ENCODE peak calls at places on chromosomes 7 and 10, in six cellular contexts. N, X, M, U, C and W are unnamed samples.

GRCh38 chr7:34155225-34155908 is 250.0 kb downstream of the BMPER start:
- DNase-seq in N (peak), X (peak), M (peak), U (no peak), C (no peak), W (no peak)

GRCh38 chr7:53325061-53325460 is 289.6 kb downstream of the POM121L12 start:
- DNase-seq in N (peak), X (no peak), M (no peak), U (no peak), C (no peak), W (no peak)

GRCh38 chr7:26070290-26070689 is 81.7 kb upstream of the NFE2L3 start:
- DNase-seq in N (no peak), X (no peak), M (no peak), U (no peak), C (no peak), W (no peak)

GRCh38 chr10:28939352-28940157 is 262.2 kb downstream of the BAMBI start:
- DNase-seq in N (peak), X (peak), M (no peak), U (no peak), C (peak), W (no peak)

GRCh38 chr7:74475987-74476350 is 22.3 kb downstream of the GTF2IRD1 start:
- DNase-seq in N (no peak), X (no peak), M (no peak), U (no peak), C (no peak), W (no peak)

GRCh38 chr7:140640060-140640611 is 477 bp downstream of the DENND2A start:
- DNase-seq in N (peak), X (peak), M (no peak), U (peak), C (peak), W (no peak)

GRCh38 chr7:81256991-81257390 is 338.1 kb upstream of the SEMA3C start:
- DNase-seq in N (no peak), X (no peak), M (no peak), U (peak), C (no peak), W (no peak)

GRCh38 chr10:68121862-68122261 is 12.6 kb downstream of the MYPN start:
- DNase-seq in N (no peak), X (no peak), M (no peak), U (no peak), C (no peak), W (no peak)

GRCh38 chr7:34675749-34676374 is 17.8 kb downstream of the NPSR1 start:
- DNase-seq in N (peak), X (peak), M (no peak), U (peak), C (peak), W (no peak)

GRCh38 chr10:22630229-22631174 is 83.9 kb downstream of the PIP4K2A start:
- DNase-seq in N (peak), X (no peak), M (peak), U (no peak), C (no peak), W (no peak)

GRCh38 chr7:80907612-80908011 is 11.2 kb downstream of the SEMA3C start:
- DNase-seq in N (no peak), X (no peak), M (no peak), U (no peak), C (no peak), W (no peak)

GRCh38 chr7:96014617-96015016 is 242.3 kb downstream of the DYNC1I1 start:
- DNase-seq in N (no peak), X (no peak), M (no peak), U (no peak), C (no peak), W (no peak)

GRCh38 chr10:34049887-34050286 is 715.4 kb upstream of the NRP1 start:
- DNase-seq in N (peak), X (peak), M (peak), U (peak), C (no peak), W (no peak)

GRCh38 chr7:16417958-16418357 is 3.4 kb downstream of the CRPPA start:
- DNase-seq in N (no peak), X (no peak), M (no peak), U (no peak), C (no peak), W (no peak)

GRCh38 chr7:151754688-151755130 is 122.2 kb downstream of the PRKAG2 start:
- DNase-seq in N (no peak), X (no peak), M (no peak), U (no peak), C (no peak), W (no peak)

GRCh38 chr7:50209461-50210161 is 94.9 kb upstream of the IKZF1 start:
- DNase-seq in N (no peak), X (no peak), M (no peak), U (no peak), C (no peak), W (no peak)

GRCh38 chr10:4771554-4772201 is 54.3 kb upstream of the AKR1E2 start:
- DNase-seq in N (peak), X (no peak), M (peak), U (peak), C (no peak), W (no peak)

GRCh38 chr10:63520463-63521388 is 475 bp upstream of the REEP3 start:
- DNase-seq in N (peak), X (peak), M (peak), U (peak), C (peak), W (peak)

GRCh38 chr7:1289681-1290261 is 57.1 kb downstream of the UNCX start:
- DNase-seq in N (no peak), X (no peak), M (no peak), U (peak), C (peak), W (no peak)

GRCh38 chr7:18087031-18087686 is 59.5 kb upstream of the PRPS1L1 start:
- DNase-seq in N (peak), X (peak), M (peak), U (no peak), C (peak), W (no peak)

GRCh38 chr10:68301790-68302502 is 29.9 kb upstream of the HNRNPH3 start:
- DNase-seq in N (peak), X (peak), M (peak), U (peak), C (no peak), W (no peak)

GRCh38 chr7:139842414-139843210 is 13.5 kb downstream of the TBXAS1 start:
- DNase-seq in N (no peak), X (no peak), M (no peak), U (no peak), C (no peak), W (no peak)

GRCh38 chr10:91705948-91706670 is 73.2 kb upstream of the PPP1R3C start:
- DNase-seq in N (no peak), X (no peak), M (no peak), U (no peak), C (no peak), W (no peak)

GRCh38 chr7:90587766-90588165 is 8.4 kb upstream of the CDK14 start:
- DNase-seq in N (no peak), X (no peak), M (no peak), U (no peak), C (no peak), W (no peak)

GRCh38 chr7:133987582-133987981 is 139.6 kb upstream of the LRGUK start:
- DNase-seq in N (no peak), X (no peak), M (no peak), U (no peak), C (no peak), W (no peak)

GRCh38 chr10:101438881-101439391 is 85.0 kb downstream of the BTRC start:
- DNase-seq in N (no peak), X (no peak), M (no peak), U (peak), C (no peak), W (no peak)

GRCh38 chr10:122127943-122128342 is 139.0 kb downstream of the TACC2 start:
- DNase-seq in N (peak), X (peak), M (no peak), U (peak), C (no peak), W (no peak)

GRCh38 chr7:156466955-156467625 is 173.5 kb upstream of the RNF32 start:
- DNase-seq in N (no peak), X (no peak), M (no peak), U (no peak), C (no peak), W (no peak)

GRCh38 chr7:2804227-2804763 is 39.8 kb downstream of the GNA12 start:
- DNase-seq in N (no peak), X (peak), M (no peak), U (no peak), C (peak), W (no peak)

GRCh38 chr10:133127291-133128125 is 32.5 kb upstream of the KNDC1 start:
- DNase-seq in N (no peak), X (no peak), M (no peak), U (peak), C (peak), W (no peak)

GRCh38 chr10:6995339-6995738 is 415.3 kb upstream of the PRKCQ start:
- DNase-seq in N (peak), X (no peak), M (no peak), U (no peak), C (no peak), W (no peak)

GRCh38 chr10:64116731-64117130 is 595.5 kb downstream of the REEP3 start:
- DNase-seq in N (no peak), X (no peak), M (no peak), U (peak), C (no peak), W (no peak)

GRCh38 chr7:145779165-145779564 is 337.4 kb upstream of the CNTNAP2 start:
- DNase-seq in N (no peak), X (no peak), M (no peak), U (no peak), C (no peak), W (no peak)

GRCh38 chr7:37643876-37644275 is 39.7 kb upstream of the GPR141 start:
- DNase-seq in N (no peak), X (peak), M (no peak), U (no peak), C (peak), W (no peak)

GRCh38 chr7:72481934-72482333 is 69.8 kb upstream of the CALN1 start:
- DNase-seq in N (no peak), X (no peak), M (no peak), U (no peak), C (no peak), W (no peak)
- TF ChIP-seq CTCF in N (no peak), X (no peak), M (no peak), U (no peak), C (no peak), W (no peak)

GRCh38 chr10:110211455-110211843 is 4.0 kb downstream of the MXI1 start:
- DNase-seq in N (no peak), X (no peak), M (no peak), U (no peak), C (no peak), W (no peak)

GRCh38 chr10:110212119-110213006 is 5.0 kb downstream of the MXI1 start:
- DNase-seq in N (no peak), X (peak), M (no peak), U (no peak), C (peak), W (no peak)

GRCh38 chr10:110209399-110209925 is 2.1 kb downstream of the MXI1 start:
- DNase-seq in N (peak), X (peak), M (peak), U (peak), C (peak), W (no peak)

GRCh38 chr10:110209926-110210662 is 2.7 kb downstream of the MXI1 start:
- DNase-seq in N (peak), X (peak), M (peak), U (peak), C (peak), W (no peak)

DNA sequence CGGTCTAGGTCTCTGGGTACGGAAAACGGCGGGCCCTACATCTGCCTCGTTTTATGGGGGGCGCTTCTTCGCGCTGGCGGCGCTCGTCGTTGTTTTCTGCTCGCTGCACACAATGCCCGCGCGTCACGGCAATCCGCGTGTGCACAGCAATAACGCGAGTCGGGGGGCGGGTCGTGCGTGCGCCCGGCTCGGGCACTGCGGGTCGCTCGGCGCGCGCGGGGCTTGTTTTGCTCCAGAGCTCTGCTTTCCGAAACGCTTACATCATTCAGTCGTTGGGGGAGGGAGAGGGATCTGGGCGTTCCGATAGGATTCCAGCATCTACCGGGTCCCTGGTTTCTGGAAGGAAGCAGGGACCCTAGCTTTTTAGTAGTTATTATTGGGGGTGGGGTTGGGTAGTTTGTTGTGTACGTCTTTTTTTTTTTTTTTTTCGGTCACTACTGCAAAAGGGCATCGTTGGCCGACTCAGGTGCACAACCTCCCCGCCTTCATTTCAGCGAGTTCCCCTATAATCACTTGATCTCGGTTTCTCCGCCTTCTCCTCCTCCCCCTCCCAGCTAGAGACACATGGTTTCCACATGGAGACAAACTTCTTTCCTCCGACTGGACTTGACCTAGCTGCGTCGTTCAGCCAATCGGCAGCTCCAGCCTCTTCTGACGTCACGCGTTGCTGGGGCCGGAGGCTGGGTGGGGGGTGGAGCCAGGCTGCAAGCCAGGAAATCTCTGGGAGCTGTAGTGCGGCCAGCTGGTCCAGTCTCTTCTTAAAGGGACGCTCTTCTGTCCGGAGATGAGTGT is 3.5 kb downstream of the MXI1 start:
- DNase-seq in N (peak), X (peak), M (peak), U (peak), C (peak), W (peak)
- TF ChIP-seq EZH2 in N (no peak), X (no peak), M (no peak), U (no peak), C (no peak), W (no peak)

GRCh38 chr7:29976673-29977072 is 12.9 kb downstream of the SCRN1 start:
- DNase-seq in N (peak), X (peak), M (peak), U (no peak), C (no peak), W (no peak)

GRCh38 chr7:29975564-29975963 is 14.0 kb downstream of the SCRN1 start:
- DNase-seq in N (peak), X (no peak), M (no peak), U (no peak), C (no peak), W (no peak)

GRCh38 chr7:29976265-29976664 is 13.3 kb downstream of the SCRN1 start:
- DNase-seq in N (no peak), X (no peak), M (no peak), U (no peak), C (no peak), W (no peak)

GRCh38 chr7:29972315-29972669 is 17.3 kb downstream of the SCRN1 start:
- DNase-seq in N (no peak), X (no peak), M (no peak), U (no peak), C (no peak), W (no peak)

GRCh38 chr7:29974286-29974685 is 15.3 kb downstream of the SCRN1 start:
- DNase-seq in N (no peak), X (no peak), M (no peak), U (no peak), C (no peak), W (no peak)
- H3K4me3 ChIP-seq in N (no peak), X (no peak), M (no peak), U (no peak), C (no peak), W (no peak)

GRCh38 chr10:110872984-110873569 is 1.3 kb downstream of the PDCD4 start:
- DNase-seq in N (no peak), X (no peak), M (no peak), U (no peak), C (no peak), W (no peak)

GRCh38 chr10:110871236-110872084 is at the start of gene PDCD4:
- DNase-seq in N (peak), X (peak), M (peak), U (peak), C (peak), W (peak)

GRCh38 chr10:110873951-110874350 is 2.2 kb downstream of the PDCD4 start:
- DNase-seq in N (no peak), X (no peak), M (no peak), U (no peak), C (no peak), W (no peak)

GRCh38 chr10:110870823-110871235 is 899 bp upstream of the PDCD4 start:
- DNase-seq in N (no peak), X (no peak), M (no peak), U (no peak), C (no peak), W (no peak)

GRCh38 chr10:110872145-110872983 is 636 bp downstream of the PDCD4 start:
- DNase-seq in N (peak), X (peak), M (peak), U (peak), C (peak), W (no peak)
- TF ChIP-seq CTCF in N (peak), X (peak), M (peak), U (no peak), C (no peak), W (no peak)

GRCh38 chr7:21543528-21544302 is 876 bp downstream of the DNAH11 start:
- DNase-seq in N (peak), X (peak), M (no peak), U (peak), C (no peak), W (no peak)
- TF ChIP-seq EZH2 in N (no peak), X (no peak), M (no peak), U (no peak), C (no peak), W (peak)

GRCh38 chr10:72997099-72997498 is 42.5 kb upstream of the PLA2G12B start:
- DNase-seq in N (no peak), X (no peak), M (no peak), U (no peak), C (no peak), W (no peak)
- H3K4me3 ChIP-seq in N (no peak), X (no peak), M (no peak), U (no peak), C (no peak), W (no peak)

GRCh38 chr10:47443145-47443544 is 40.8 kb downstream of the ANXA8 start:
- DNase-seq in N (no peak), X (no peak), M (peak), U (no peak), C (no peak), W (no peak)

GRCh38 chr10:47435081-47435480 is 48.8 kb downstream of the ANXA8 start:
- DNase-seq in N (no peak), X (no peak), M (no peak), U (no peak), C (no peak), W (no peak)

GRCh38 chr10:47440207-47440606 is 43.7 kb downstream of the ANXA8 start:
- DNase-seq in N (no peak), X (no peak), M (no peak), U (no peak), C (no peak), W (no peak)

GRCh38 chr10:47441973-47442750 is 41.8 kb downstream of the ANXA8 start:
- DNase-seq in N (no peak), X (no peak), M (no peak), U (no peak), C (no peak), W (no peak)

GRCh38 chr10:47438857-47439474 is 44.9 kb downstream of the ANXA8 start:
- DNase-seq in N (peak), X (peak), M (peak), U (peak), C (no peak), W (peak)
- TF ChIP-seq CTCF in N (peak), X (peak), M (peak), U (peak), C (peak), W (peak)

GRCh38 chr7:27225005-27225934 is 17.3 kb upstream of the EVX1 start:
- DNase-seq in N (no peak), X (no peak), M (no peak), U (no peak), C (peak), W (no peak)
- TF ChIP-seq EZH2 in N (peak), X (peak), M (no peak), U (no peak), C (peak), W (peak)